ENCODE peak calls at places on chromosome 18, in four cellular contexts. One of them, this sample, is unnamed.

GRCh38 chr18:75365230-75365629 is 62.3 kb downstream of the SMIM21 start:
- DNase-seq in mesendoderm: no peak
- DNase-seq in H9: no peak
- DNase-seq in H1: no peak
- DNase-seq in this sample: no peak

GRCh38 chr18:24214913-24215312 is 76.1 kb downstream of the CABYR start:
- DNase-seq in mesendoderm: no peak
- DNase-seq in H9: no peak
- DNase-seq in H1: no peak
- DNase-seq in this sample: no peak

GRCh38 chr18:79912409-79912991 is 39.0 kb downstream of the SLC66A2 start:
- DNase-seq in mesendoderm: peak; percentile 10
- DNase-seq in H9: peak; percentile 18
- DNase-seq in H1: no peak
- DNase-seq in this sample: no peak

GRCh38 chr18:59249186-59249774 is 24.0 kb downstream of the RAX start:
- DNase-seq in mesendoderm: peak; percentile 83
- DNase-seq in H9: peak; percentile 55
- DNase-seq in H1: peak; percentile 66
- DNase-seq in this sample: peak; percentile 80

GRCh38 chr18:54608008-54608642 is 17.1 kb downstream of the DYNAP start:
- DNase-seq in mesendoderm: no peak
- DNase-seq in H9: no peak
- DNase-seq in H1: no peak
- DNase-seq in this sample: peak; percentile 1

GRCh38 chr18:54822872-54823845 is 5.1 kb upstream of the RAB27B start:
- DNase-seq in mesendoderm: no peak
- DNase-seq in H9: no peak
- DNase-seq in H1: no peak
- DNase-seq in this sample: peak; percentile 92

GRCh38 chr18:80175451-80176235 is 66.6 kb downstream of the ADNP2 start:
- DNase-seq in mesendoderm: no peak
- DNase-seq in H9: no peak
- DNase-seq in H1: no peak
- DNase-seq in this sample: no peak

GRCh38 chr18:22337878-22338277 is 79.8 kb downstream of the CTAGE1 start:
- DNase-seq in mesendoderm: no peak
- DNase-seq in H9: no peak
- DNase-seq in H1: no peak
- DNase-seq in this sample: no peak

GRCh38 chr18:31223371-31223770 is 60.7 kb upstream of the DSC1 start:
- DNase-seq in mesendoderm: no peak
- DNase-seq in H9: no peak
- DNase-seq in H1: no peak
- DNase-seq in this sample: no peak

GRCh38 chr18:34122724-34123334 is 101.9 kb downstream of the NOL4 start:
- DNase-seq in mesendoderm: peak; percentile 74
- DNase-seq in H9: peak; percentile 33
- DNase-seq in H1: no peak
- DNase-seq in this sample: peak; percentile 53

GRCh38 chr18:70121842-70122241 is 83.6 kb downstream of the RTTN start:
- DNase-seq in mesendoderm: no peak
- DNase-seq in H9: no peak
- DNase-seq in H1: no peak
- DNase-seq in this sample: no peak

GRCh38 chr18:40993363-40993762 is 961.7 kb upstream of the PIK3C3 start:
- DNase-seq in mesendoderm: no peak
- DNase-seq in H9: no peak
- DNase-seq in H1: no peak
- DNase-seq in this sample: no peak

GRCh38 chr18:40995529-40995928 is 959.5 kb upstream of the PIK3C3 start:
- DNase-seq in mesendoderm: no peak
- DNase-seq in H9: no peak
- DNase-seq in H1: no peak
- DNase-seq in this sample: no peak
- H3K4me1 ChIP-seq in mesendoderm: no peaks in the 10 kb centered on the region
- H3K4me1 ChIP-seq in H9: no peaks in the 10 kb centered on the region
- H3K4me1 ChIP-seq in H1: no peaks in the 10 kb centered on the region
- H3K4me1 ChIP-seq in this sample: no peaks in the 10 kb centered on the region

DNA sequence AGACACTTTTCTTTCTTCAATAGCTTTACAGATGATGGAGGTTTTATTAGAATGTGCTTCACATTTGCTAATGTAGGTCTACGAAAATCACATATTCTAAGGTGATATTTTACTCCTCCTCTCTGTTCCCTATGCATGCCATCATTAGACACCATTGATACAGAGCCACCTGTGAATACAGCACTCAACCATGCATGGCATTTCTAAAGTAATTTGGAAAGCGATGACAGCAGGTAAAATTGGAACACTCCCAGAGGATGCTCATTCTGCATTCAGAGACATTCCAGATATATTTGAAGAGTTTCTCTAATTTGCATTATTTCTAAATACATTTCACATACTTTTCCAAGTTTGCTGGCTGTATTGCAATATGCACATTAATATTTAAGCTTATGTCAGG is 65.3 kb upstream of the RIT2 start:
- DNase-seq in mesendoderm: no peak
- DNase-seq in H9: no peak
- DNase-seq in H1: no peak
- DNase-seq in this sample: no peak
- H4K5ac ChIP-seq in mesendoderm: no peak overlapping the region
- H4K5ac ChIP-seq in H9: no peak overlapping the region
- H4K5ac ChIP-seq in H1: no peak overlapping the region
- H4K5ac ChIP-seq in this sample: no peak overlapping the region

DNA sequence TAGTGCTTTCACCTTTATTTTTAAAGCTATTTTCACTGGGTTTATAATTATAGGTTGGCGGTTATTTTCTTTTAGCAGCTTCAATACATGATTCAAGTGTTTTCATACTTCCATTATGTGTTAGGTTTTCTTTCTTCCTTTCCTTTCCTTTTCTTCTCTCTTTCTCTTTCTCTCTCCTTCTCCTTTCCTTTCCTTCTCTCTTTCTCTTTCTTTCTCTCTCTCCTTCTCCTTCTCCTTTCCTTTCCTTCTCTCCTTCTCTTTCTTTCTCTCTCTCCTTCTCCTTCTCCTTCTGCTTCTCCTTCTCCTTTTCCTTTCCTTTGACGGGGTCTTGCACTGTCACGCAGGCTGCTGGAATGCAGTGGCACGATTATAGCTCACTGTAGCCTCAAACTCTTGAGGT is 36.0 kb downstream of the HAUS1 start:
- DNase-seq in mesendoderm: no peak
- DNase-seq in H9: no peak
- DNase-seq in H1: no peak
- DNase-seq in this sample: no peak
- H3K4me1 ChIP-seq in mesendoderm: no peaks in the 10 kb centered on the region
- H3K4me1 ChIP-seq in H9: peaks cover 3% of the 10 kb centered on the region
- H3K4me1 ChIP-seq in H1: no peaks in the 10 kb centered on the region
- H3K4me1 ChIP-seq in this sample: peaks cover 4% of the 10 kb centered on the region

DNA sequence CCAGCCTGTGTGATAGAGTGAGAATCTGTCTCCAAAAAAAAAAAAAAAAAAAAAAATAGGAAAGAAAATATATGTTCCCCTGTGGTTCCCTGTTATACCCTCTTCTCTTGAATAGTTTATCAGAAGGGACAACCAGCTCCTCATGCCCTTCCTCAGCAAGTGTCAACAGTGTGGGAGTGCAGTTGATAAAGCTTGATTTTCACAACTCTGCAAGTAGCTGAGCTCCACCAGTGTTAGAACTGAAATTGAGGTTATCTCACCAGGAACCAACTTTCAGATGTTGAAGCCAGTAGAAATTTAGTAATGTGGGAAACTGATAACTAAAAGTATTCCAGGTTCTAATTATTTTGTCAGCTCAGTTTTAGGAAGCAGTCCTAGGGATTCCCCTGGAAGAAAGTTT is 25.1 kb downstream of the NEDD4L start:
- DNase-seq in mesendoderm: no peak
- DNase-seq in H9: no peak
- DNase-seq in H1: no peak
- DNase-seq in this sample: no peak
- H4K5ac ChIP-seq in mesendoderm: no peak overlapping the region
- H4K5ac ChIP-seq in H9: no peak overlapping the region
- H4K5ac ChIP-seq in H1: no peak overlapping the region
- H4K5ac ChIP-seq in this sample: no peak overlapping the region

GRCh38 chr18:13483316-13484270 is 242.8 kb downstream of the FAM210A start:
- DNase-seq in mesendoderm: no peak
- DNase-seq in H9: no peak
- DNase-seq in H1: no peak
- DNase-seq in this sample: no peak

GRCh38 chr18:13481331-13481730 is 245.0 kb downstream of the FAM210A start:
- DNase-seq in mesendoderm: no peak
- DNase-seq in H9: no peak
- DNase-seq in H1: no peak
- DNase-seq in this sample: no peak

GRCh38 chr18:13481820-13482640 is 244.3 kb downstream of the FAM210A start:
- DNase-seq in mesendoderm: no peak
- DNase-seq in H9: no peak
- DNase-seq in H1: no peak
- DNase-seq in this sample: no peak

GRCh38 chr18:13482641-13482945 is 243.8 kb downstream of the FAM210A start:
- DNase-seq in mesendoderm: no peak
- DNase-seq in H9: no peak
- DNase-seq in H1: no peak
- DNase-seq in this sample: no peak

DNA sequence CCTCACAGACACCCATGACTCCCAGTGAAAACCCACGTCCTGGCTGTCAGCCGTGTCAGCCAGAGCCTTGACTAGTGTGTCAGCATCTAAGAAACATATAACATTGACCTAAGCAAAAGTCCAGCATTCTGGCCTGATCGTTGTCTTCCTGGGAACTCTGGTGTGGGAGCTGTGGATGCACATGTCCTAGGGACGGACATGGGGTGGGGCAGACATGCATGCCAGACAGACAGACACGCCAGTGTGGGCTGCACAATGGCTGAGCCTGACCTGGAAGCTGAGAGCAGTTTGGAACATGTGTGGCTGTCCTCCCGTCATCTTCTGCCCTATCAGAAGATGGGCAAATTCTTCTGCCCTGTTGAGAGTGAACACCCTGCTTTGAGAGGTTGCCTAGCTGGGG is 245.5 kb downstream of the FAM210A start:
- DNase-seq in mesendoderm: no peak
- DNase-seq in H9: no peak
- DNase-seq in H1: no peak
- DNase-seq in this sample: no peak
- H3K4me1 ChIP-seq in mesendoderm: no peaks in the 10 kb centered on the region
- H3K4me1 ChIP-seq in H9: no peaks in the 10 kb centered on the region
- H3K4me1 ChIP-seq in H1: no peaks in the 10 kb centered on the region
- H3K4me1 ChIP-seq in this sample: no peaks in the 10 kb centered on the region

DNA sequence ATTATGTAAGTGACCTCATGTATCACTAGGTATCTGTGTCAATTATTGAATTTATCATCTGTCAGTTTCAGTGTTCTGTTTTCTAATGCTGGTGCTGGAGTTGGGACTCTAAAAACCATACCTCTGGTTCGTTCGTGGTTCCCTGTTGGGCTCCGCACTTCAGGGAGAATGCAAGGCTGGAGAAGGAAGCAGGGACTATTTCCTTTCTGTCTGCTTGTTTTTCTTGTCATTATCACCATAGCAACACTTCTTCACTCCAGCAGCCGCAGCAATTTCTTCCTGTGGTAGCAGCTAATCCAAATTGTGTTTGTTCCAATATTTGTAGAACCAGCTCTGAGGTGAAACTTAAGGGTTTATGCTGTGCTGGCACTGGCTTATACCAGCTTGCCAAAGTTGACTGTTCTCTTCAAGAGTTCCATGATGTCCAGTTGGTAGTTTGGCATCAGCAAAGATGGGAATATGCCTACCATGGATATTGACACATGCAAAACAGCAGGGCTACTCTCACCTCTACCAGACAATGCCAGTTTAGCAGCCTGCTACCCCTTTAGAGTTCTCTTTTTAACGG is 301.4 kb upstream of the SYT4 start:
- DNase-seq in mesendoderm: peak; percentile 24
- DNase-seq in H9: no peak
- DNase-seq in H1: no peak
- DNase-seq in this sample: no peak
- H4K5ac ChIP-seq in mesendoderm: no peak overlapping the region
- H4K5ac ChIP-seq in H9: no peak overlapping the region
- H4K5ac ChIP-seq in H1: no peak overlapping the region
- H4K5ac ChIP-seq in this sample: no peak overlapping the region

GRCh38 chr18:12639990-12640880 is 17.7 kb downstream of the SPIRE1 start:
- DNase-seq in mesendoderm: peak; percentile 43
- DNase-seq in H9: no peak
- DNase-seq in H1: no peak
- DNase-seq in this sample: peak; percentile 87

GRCh38 chr18:12640881-12641200 is 17.1 kb downstream of the SPIRE1 start:
- DNase-seq in mesendoderm: no peak
- DNase-seq in H9: no peak
- DNase-seq in H1: peak; percentile 46
- DNase-seq in this sample: no peak

GRCh38 chr18:12645751-12646203 is 12.1 kb downstream of the SPIRE1 start:
- DNase-seq in mesendoderm: no peak
- DNase-seq in H9: no peak
- DNase-seq in H1: no peak
- DNase-seq in this sample: peak; percentile 52

GRCh38 chr18:12647773-12648172 is 10.1 kb downstream of the SPIRE1 start:
- DNase-seq in mesendoderm: no peak
- DNase-seq in H9: peak; percentile 43
- DNase-seq in H1: no peak
- DNase-seq in this sample: no peak

DNA sequence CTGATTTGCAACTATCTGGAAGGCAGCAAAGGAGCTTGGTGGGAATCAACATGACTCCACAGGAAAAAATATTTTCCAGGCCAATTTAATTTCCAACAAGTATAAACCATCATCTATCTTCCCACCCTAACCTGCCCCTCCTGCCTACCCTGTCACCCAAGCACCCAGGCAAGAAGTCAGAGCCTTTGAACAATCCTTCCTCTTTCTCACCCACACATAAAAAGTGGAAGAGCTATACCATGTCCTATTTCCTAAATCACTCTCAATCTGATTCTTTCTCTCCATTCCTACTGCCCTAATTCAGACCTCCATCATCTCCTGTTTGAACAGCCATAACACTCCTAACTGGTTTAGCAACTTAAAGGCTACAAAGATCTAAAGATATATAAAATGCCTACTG is 12.6 kb downstream of the SPIRE1 start:
- DNase-seq in mesendoderm: no peak
- DNase-seq in H9: no peak
- DNase-seq in H1: no peak
- DNase-seq in this sample: no peak
- H3K4me1 ChIP-seq in mesendoderm: peaks cover 3% of the 10 kb centered on the region
- H3K4me1 ChIP-seq in H9: peaks cover 6% of the 10 kb centered on the region
- H3K4me1 ChIP-seq in H1: peaks cover 4% of the 10 kb centered on the region
- H3K4me1 ChIP-seq in this sample: peaks cover 14% of the 10 kb centered on the region

GRCh38 chr18:4224031-4224704 is 230.9 kb downstream of the DLGAP1 start:
- DNase-seq in mesendoderm: no peak
- DNase-seq in H9: no peak
- DNase-seq in H1: no peak
- DNase-seq in this sample: no peak
- H4K5ac ChIP-seq in mesendoderm: no peak overlapping the region
- H4K5ac ChIP-seq in H9: no peak overlapping the region
- H4K5ac ChIP-seq in H1: no peak overlapping the region
- H4K5ac ChIP-seq in this sample: no peak overlapping the region

DNA sequence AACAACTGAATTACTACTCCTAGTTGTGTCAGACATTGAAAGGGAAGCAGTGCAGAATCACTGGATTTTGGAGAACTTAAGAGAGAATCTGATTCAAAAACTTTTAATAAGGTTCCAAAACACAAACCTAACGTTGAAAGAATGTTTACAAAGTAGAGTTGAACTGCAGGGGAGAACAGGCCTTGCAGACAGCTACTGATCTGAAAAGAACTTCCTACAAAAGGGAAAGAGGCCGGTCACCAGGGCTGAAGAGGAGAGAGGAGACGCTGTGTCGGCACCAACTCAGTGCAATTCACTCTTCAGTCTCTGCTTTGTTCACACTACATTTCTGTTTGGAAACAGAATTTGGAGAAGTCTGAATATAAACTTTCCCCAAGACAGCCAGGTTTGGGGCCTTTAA is 124.0 kb downstream of the GAREM1 start:
- DNase-seq in mesendoderm: peak; percentile 56
- DNase-seq in H9: no peak
- DNase-seq in H1: no peak
- DNase-seq in this sample: peak; percentile 27
- H3K4me1 ChIP-seq in mesendoderm: no peaks in the 10 kb centered on the region
- H3K4me1 ChIP-seq in H9: no peaks in the 10 kb centered on the region
- H3K4me1 ChIP-seq in H1: no peaks in the 10 kb centered on the region
- H3K4me1 ChIP-seq in this sample: peaks cover 3% of the 10 kb centered on the region

This sample was measured in IMR-90.